ENCODE peak calls at places on chromosomes 13 and 19, in ten cellular contexts. X is heart left ventricle, Z is suprapubic skin, U is transverse colon, T is stomach, M is HepG2, H is K562, O is GM12891, K is A549, R is testis. Q is an unnamed sample.

GRCh38 chr19:14497347-14497921 is 1.5 kb upstream of the GIPC1 start:
- DNase-seq in X (no peak), Z (no peak), U (peak; percentile 77), T (peak; percentile 66), M (peak; percentile 74), H (peak; percentile 69), O (no peak), K (peak; percentile 56), R (no peak), Q (no peak)

GRCh38 chr13:51033431-51034185 is 77.5 kb downstream of the C13orf42 start:
- DNase-seq in X (no peak), Z (no peak), U (no peak), T (no peak), M (no peak), H (no peak), O (no peak), K (no peak), R (no peak), Q (no peak)

GRCh38 chr13:105897575-105897974 is 637.9 kb downstream of the EFNB2 start:
- DNase-seq in X (no peak), Z (no peak), U (no peak), T (no peak), M (no peak), H (no peak), O (no peak), K (no peak), R (no peak), Q (no peak)

GRCh38 chr19:13100031-13100588 is 2.5 kb downstream of the LYL1 start:
- DNase-seq in X (no peak), Z (no peak), U (no peak), T (no peak), M (no peak), H (peak; percentile 70), O (peak; percentile 71), K (peak; percentile 19), R (no peak), Q (no peak)

GRCh38 chr19:4474504-4475136 is 2.5 kb downstream of the HDGFL2 start:
- DNase-seq in X (no peak), Z (no peak), U (no peak), T (no peak), M (no peak), H (peak; percentile 31), O (peak; percentile 85), K (no peak), R (peak; percentile 85), Q (no peak)

GRCh38 chr13:101408992-101409656 is 7.2 kb downstream of the NALCN start:
- DNase-seq in X (no peak), Z (no peak), U (no peak), T (no peak), M (no peak), H (no peak), O (no peak), K (no peak), R (no peak), Q (no peak)

GRCh38 chr13:38180100-38180499 is 169.6 kb upstream of the UFM1 start:
- DNase-seq in X (no peak), Z (no peak), U (no peak), T (no peak), M (no peak), H (no peak), O (no peak), K (no peak), R (no peak), Q (no peak)

GRCh38 chr13:70324519-70324918 is 216.3 kb upstream of the KLHL1 start:
- DNase-seq in X (no peak), Z (no peak), U (no peak), T (no peak), M (no peak), H (no peak), O (no peak), K (no peak), R (no peak), Q (no peak)

GRCh38 chr19:17797397-17798201 is 2.7 kb downstream of the B3GNT3 start:
- DNase-seq in X (no peak), Z (no peak), U (peak; percentile 89), T (peak; percentile 90), M (peak; percentile 95), H (no peak), O (no peak), K (peak; percentile 84), R (no peak), Q (no peak)

GRCh38 chr13:90099847-90100246 is 1247.6 kb upstream of the MIR17HG start:
- DNase-seq in X (no peak), Z (no peak), U (no peak), T (no peak), M (no peak), H (no peak), O (no peak), K (no peak), R (no peak), Q (no peak)

GRCh38 chr13:36160297-36160696 is 29.1 kb upstream of the DCLK1 start:
- DNase-seq in X (no peak), Z (no peak), U (no peak), T (no peak), M (no peak), H (no peak), O (no peak), K (no peak), R (no peak), Q (no peak)

GRCh38 chr13:84917252-84917878 is 881.9 kb downstream of the SLITRK6 start:
- DNase-seq in X (no peak), Z (no peak), U (no peak), T (no peak), M (peak; percentile 8), H (no peak), O (no peak), K (peak; percentile 3), R (no peak), Q (no peak)

DNA sequence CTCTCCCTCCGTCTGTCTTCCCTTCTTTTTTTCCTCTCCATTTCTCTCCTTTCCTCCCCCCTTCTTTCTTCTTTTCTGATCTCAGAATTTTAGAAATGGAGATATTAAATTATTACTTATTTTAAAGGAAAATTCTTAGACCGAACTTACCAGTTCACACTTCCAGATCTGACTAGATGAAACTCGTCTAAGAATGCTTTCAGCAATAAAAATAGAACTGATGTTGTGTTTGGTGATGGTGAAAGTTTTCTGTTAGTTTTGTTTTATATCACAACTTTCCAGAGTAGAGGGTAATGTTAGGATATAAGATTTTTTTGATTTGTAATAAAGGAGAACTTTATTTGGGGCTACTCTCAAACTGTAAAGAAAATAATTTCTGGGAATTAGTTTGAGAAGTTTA is 29.9 kb downstream of the UCHL3 start:
- DNase-seq in X (no peak), Z (no peak), U (no peak), T (no peak), M (no peak), H (no peak), O (no peak), K (no peak), R (no peak), Q (no peak)
- TF ChIP-seq POLR2A in X (no peak), Z (no peak), U (no peak), T (no peak), M (no peak), H (no peak), O (no peak), K (no peak), R (no peak), Q (no peak)

DNA sequence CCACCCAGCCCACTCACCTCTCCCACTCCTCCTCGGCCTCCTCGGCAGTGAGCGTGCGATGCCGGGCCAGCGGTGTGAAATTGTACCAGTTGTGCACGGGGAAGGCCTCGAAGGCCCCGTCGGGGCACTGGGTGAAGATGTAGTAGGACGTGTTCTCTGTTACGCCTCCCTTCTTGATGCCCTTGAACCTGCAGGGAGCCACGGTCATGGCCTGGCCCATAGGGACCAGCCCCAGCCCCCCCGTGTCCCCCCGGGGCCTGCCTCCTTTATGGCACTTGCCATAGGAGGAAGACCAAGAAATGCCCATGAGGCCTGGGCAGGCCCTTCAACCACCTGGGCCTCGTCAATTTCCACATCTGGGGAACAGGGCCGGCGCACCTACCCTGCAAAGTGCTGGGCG is 5.6 kb downstream of the GTF2F1 start:
- DNase-seq in X (no peak), Z (no peak), U (no peak), T (no peak), M (no peak), H (no peak), O (no peak), K (no peak), R (no peak), Q (no peak)
- TF ChIP-seq POLR2A in X (no peak), Z (no peak), U (no peak), T (no peak), M (no peak), H (no peak), O (no peak), K (no peak), R (no peak), Q (no peak)

GRCh38 chr19:38209671-38210457 is 14.2 kb downstream of the DPF1 start:
- DNase-seq in X (peak; percentile 76), Z (peak; percentile 85), U (peak; percentile 47), T (peak; percentile 49), M (no peak), H (no peak), O (no peak), K (no peak), R (peak; percentile 89), Q (no peak)
- TF ChIP-seq POLR2A in X (no peak), Z (no peak), U (peak; percentile 42), T (no peak), M (no peak), H (no peak), O (no peak), K (no peak), R (no peak), Q (peak; percentile 42)

GRCh38 chr13:99208185-99208584 is 7.5 kb downstream of the UBAC2 start:
- DNase-seq in X (no peak), Z (no peak), U (no peak), T (no peak), M (no peak), H (no peak), O (no peak), K (no peak), R (no peak), Q (no peak)

GRCh38 chr13:99206226-99206625 is 5.6 kb downstream of the UBAC2 start:
- DNase-seq in X (no peak), Z (no peak), U (no peak), T (no peak), M (no peak), H (no peak), O (no peak), K (no peak), R (no peak), Q (no peak)

GRCh38 chr13:99207511-99207910 is 6.9 kb downstream of the UBAC2 start:
- DNase-seq in X (no peak), Z (no peak), U (no peak), T (no peak), M (no peak), H (no peak), O (no peak), K (no peak), R (no peak), Q (no peak)

GRCh38 chr13:99205621-99206220 is 5.1 kb downstream of the UBAC2 start:
- DNase-seq in X (no peak), Z (no peak), U (no peak), T (no peak), M (no peak), H (no peak), O (no peak), K (no peak), R (no peak), Q (no peak)

DNA sequence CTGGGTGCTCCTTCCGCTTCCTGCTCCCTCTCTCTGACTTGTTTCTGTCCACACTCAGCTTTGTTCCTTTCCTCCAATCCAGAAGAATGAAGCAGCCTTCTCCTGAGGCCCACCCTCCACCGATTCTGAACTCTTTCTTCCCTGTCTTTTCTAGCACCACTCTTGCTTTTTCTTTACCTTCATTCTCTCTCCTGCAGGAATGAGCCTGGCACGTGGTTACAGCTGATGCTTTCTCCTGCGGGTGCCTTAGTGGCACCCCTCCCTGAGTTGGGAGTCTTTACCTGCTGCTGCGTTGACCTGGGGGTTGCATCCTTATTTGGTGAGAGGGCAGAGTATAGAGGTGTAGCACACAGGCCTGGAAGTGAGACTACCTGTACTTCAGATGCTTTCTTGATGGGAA is 6.2 kb downstream of the UBAC2 start:
- DNase-seq in X (no peak), Z (no peak), U (no peak), T (no peak), M (no peak), H (no peak), O (no peak), K (no peak), R (no peak), Q (no peak)
- TF ChIP-seq POLR2A in X (no peak), Z (no peak), U (no peak), T (no peak), M (no peak), H (no peak), O (no peak), K (no peak), R (no peak), Q (no peak)